ENCODE peak calls at places on chromosome 9, in six cellular contexts. I, T, R, G, E and Z are unnamed samples.

GRCh38 chr9:88724241-88724805 is 189.3 kb downstream of the NXNL2 start:
- DNase-seq in E (no peak), G (no peak), T (no peak), R (no peak), I (no peak), Z (no peak)

GRCh38 chr9:119322137-119322695 is 47.0 kb downstream of the BRINP1 start:
- DNase-seq in E (no peak), G (no peak), I (no peak), R (peak; percentile 6), T (no peak), Z (no peak)

GRCh38 chr9:131420913-131421312 is 27.0 kb downstream of the PRRC2B start:
- DNase-seq in T (peak; percentile 42), I (peak; percentile 56), E (no peak), G (peak; percentile 55), R (no peak), Z (peak; percentile 15)

GRCh38 chr9:27765266-27765665 is 192.0 kb upstream of the C9orf72 start:
- DNase-seq in G (peak; percentile 39), I (no peak), R (peak; percentile 42), E (no peak), T (peak; percentile 68), Z (no peak)

GRCh38 chr9:76044420-76044819 is 153.9 kb downstream of the PCSK5 start:
- DNase-seq in T (no peak), E (no peak), R (peak; percentile 74), G (peak; percentile 26), I (no peak), Z (no peak)

GRCh38 chr9:93228453-93228852 is 44.5 kb downstream of the WNK2 start:
- DNase-seq in T (no peak), E (no peak), I (no peak), G (no peak), R (no peak), Z (no peak)

GRCh38 chr9:13278368-13279246 is 885 bp downstream of the MPDZ start:
- DNase-seq in T (peak; percentile 48), R (peak; percentile 80), I (peak; percentile 67), E (peak; percentile 68), G (peak; percentile 77), Z (no peak)

GRCh38 chr9:129437626-129438323 is 183.1 kb downstream of the C9orf50 start:
- DNase-seq in E (peak; percentile 33), T (no peak), R (no peak), I (no peak), G (no peak), Z (no peak)

GRCh38 chr9:111078391-111079038 is 40.2 kb upstream of the LPAR1 start:
- DNase-seq in E (no peak), G (peak; percentile 62), I (no peak), T (no peak), R (no peak), Z (no peak)

GRCh38 chr9:35691325-35691631 is 1.6 kb upstream of the TPM2 start:
- DNase-seq in G (no peak), I (peak; percentile 60), E (no peak), R (no peak), T (no peak), Z (no peak)

GRCh38 chr9:82327641-82328040 is 339.1 kb downstream of the SPATA31D1 start:
- DNase-seq in G (no peak), T (no peak), R (no peak), E (no peak), I (no peak), Z (no peak)

GRCh38 chr9:93292664-93293328 is 108.9 kb downstream of the WNK2 start:
- DNase-seq in I (no peak), G (no peak), T (no peak), E (no peak), R (no peak), Z (peak; percentile 91)

GRCh38 chr9:84386753-84387152 is 46.2 kb upstream of the SLC28A3 start:
- DNase-seq in E (no peak), I (no peak), G (no peak), T (no peak), R (no peak), Z (no peak)

DNA sequence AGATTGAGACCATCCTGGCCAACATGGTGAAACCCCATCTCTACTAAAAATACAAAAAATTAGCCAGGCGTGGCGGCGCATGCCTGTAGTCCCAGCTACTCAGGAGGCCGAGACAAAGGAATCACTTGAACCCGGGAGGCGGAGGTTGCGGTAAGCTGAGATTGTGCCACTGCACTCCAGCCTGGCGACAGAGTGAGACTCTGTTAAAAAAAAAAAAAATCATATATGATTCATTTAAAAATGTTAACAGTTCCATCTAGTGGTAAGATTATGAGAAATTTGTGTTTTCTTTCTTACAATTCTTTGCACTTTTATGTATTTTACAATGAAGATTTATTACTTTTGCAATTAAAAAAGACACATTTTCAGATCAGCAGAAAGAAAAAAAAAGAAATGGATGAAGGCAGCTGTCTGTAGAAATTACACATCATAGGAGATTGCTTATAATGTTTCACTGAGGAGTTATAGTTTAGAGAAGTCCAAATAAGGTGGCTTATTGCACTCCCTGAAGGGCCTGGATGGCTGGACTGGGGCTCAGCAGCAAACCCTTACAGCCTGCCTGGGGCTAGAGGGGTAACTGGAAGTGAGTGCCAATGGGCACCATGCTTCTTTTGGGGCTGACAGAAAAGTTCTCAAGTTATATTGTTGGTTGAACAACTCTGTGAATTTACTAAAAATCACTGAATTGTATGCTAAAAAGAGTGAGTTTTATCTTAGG is 20.2 kb downstream of the C9orf153 start:
- DNase-seq in E (no peak), G (peak; percentile 26), T (peak; percentile 30), R (no peak), I (no peak), Z (no peak)
- TF ChIP-seq CTCF in E (peak; percentile 45), G (no peak), T (no peak), R (no peak), I (no peak), Z (peak; percentile 80)

GRCh38 chr9:118034701-118035100 is 330.5 kb downstream of the TLR4 start:
- DNase-seq in E (no peak), T (no peak), R (no peak), G (no peak), I (no peak), Z (no peak)

GRCh38 chr9:118038713-118039112 is 334.5 kb downstream of the TLR4 start:
- DNase-seq in E (no peak), G (no peak), I (peak; percentile 26), R (no peak), T (no peak), Z (no peak)
- TF ChIP-seq CTCF in E (no peak), G (no peak), I (no peak), R (no peak), T (no peak), Z (no peak)

GRCh38 chr9:117160254-117160653 is 254.6 kb downstream of the ASTN2 start:
- DNase-seq in R (no peak), E (no peak), T (no peak), G (peak; percentile 2), I (peak; percentile 51), Z (no peak)

GRCh38 chr9:117169089-117169488 is 245.8 kb downstream of the ASTN2 start:
- DNase-seq in R (no peak), E (no peak), I (peak; percentile 25), G (no peak), T (no peak), Z (no peak)

DNA sequence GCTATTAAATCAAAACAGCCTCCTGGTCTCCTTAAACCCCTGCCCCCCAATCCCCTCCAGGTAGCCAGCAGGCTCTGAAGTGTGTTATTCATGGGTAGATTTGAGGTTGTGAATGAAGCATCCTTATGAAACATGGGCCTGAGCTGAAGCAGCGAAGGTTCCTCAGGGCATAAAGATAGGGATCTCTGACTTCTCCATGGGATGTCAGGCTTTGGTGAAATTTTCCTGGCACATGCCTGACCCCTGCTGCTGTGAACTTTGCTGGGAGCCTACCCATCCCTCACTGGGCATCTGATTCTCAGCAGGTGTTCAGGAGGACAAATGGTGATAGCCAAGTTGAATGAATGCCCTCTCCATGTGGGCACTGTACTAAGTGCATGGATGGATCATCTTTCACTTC is 250.3 kb downstream of the ASTN2 start:
- DNase-seq in E (no peak), T (no peak), R (no peak), G (no peak), I (no peak), Z (no peak)
- TF ChIP-seq CTCF in E (no peak), T (peak; percentile 1), R (no peak), G (no peak), I (no peak), Z (no peak)

GRCh38 chr9:127722055-127722454 is 6.2 kb downstream of the TTC16 start:
- DNase-seq in I (no peak), R (no peak), G (no peak), T (no peak), E (no peak), Z (no peak)

GRCh38 chr9:127724012-127724411 is 8.1 kb downstream of the TTC16 start:
- DNase-seq in R (no peak), I (peak; percentile 53), E (no peak), T (no peak), G (no peak), Z (peak; percentile 85)

GRCh38 chr9:127721391-127721821 is 5.5 kb downstream of the TTC16 start:
- DNase-seq in G (no peak), R (no peak), T (peak; percentile 52), E (no peak), I (no peak), Z (no peak)

GRCh38 chr9:127723013-127723412 is 7.1 kb downstream of the TTC16 start:
- DNase-seq in T (no peak), E (no peak), G (no peak), I (no peak), R (no peak), Z (no peak)

DNA sequence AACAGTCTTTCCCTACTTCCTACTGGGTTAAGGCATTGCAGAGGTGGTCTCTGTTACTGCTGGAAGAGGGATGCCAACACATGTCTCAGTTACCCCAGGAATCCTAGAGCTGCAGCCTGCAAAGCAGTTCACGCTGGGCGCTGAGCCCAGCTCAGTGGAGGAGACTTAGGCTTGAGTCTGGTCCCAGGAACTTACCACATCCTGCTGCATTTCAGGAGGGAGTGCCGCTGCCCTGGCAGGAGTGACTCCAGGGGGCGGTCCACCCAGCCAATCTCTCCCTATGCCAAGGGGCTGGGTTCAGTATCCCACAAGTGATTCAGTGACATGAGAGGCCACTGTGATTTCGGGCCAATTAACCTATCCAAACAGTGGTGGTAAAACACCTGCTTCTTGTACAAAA is 7.6 kb downstream of the TTC16 start:
- DNase-seq in G (peak; percentile 41), E (no peak), R (peak; percentile 78), T (peak; percentile 44), I (no peak), Z (no peak)
- TF ChIP-seq CTCF in G (no peak), E (no peak), R (no peak), T (no peak), I (no peak), Z (no peak)

DNA sequence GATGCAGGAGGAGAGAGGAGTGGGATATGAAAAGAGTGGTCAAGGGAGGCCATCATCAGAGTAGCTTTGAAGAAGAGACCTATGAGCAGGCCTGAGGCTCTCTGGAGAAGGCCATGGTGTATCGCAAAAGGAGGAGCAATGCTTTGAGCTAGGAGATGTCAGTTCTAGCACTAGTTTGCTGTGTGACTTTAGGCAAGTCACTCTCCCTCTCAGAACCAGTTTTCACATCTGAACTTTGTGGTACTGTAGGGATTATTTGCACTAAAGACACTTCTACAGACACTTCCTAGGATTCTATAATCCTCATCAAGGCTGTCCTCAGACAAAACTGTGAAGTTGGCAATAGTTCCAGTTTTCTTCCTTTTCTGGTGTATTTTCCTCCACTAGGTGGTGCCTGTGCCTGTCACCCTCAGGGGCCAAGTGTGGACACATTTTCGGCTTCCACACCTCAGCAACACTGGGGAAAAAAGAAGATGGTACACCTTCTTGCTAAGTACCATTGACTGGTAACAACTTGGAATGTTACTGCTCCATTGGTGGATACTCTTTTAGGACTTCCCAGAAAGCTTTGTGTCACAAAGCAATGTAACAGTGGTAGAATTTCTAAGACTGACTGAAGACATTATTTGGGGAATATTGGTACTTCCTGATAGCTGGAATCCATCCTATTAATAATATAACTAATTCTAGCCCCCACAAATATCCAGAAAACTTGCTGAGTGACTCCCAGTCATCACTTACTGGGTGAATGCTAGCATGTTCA is 9.9 kb downstream of the PAPPA start:
- DNase-seq in G (no peak), T (no peak), I (peak; percentile 57), R (no peak), E (no peak), Z (no peak)
- TF ChIP-seq CTCF in G (peak; percentile 62), T (peak; percentile 37), I (peak; percentile 84), R (peak; percentile 44), E (peak; percentile 26), Z (peak; percentile 73)